ENCODE peak calls at places on chromosomes 6 and 20, in ten cellular contexts. S is globus pallidus, X is C1 segment of cervical spinal cord, W is cardiac muscle cell, F is NCI-H2081, H is KG1, K is memory B cell, C is fibroblast of mammary gland, D is heart right ventricle, A is SK-N-DZ. O is an unnamed sample.

GRCh38 chr20:43658723-43659419 is 8.0 kb upstream of the MYBL2 start:
- DNase-seq in W (no peak), A (no peak), C (no peak), K (no peak), X (no peak), H (no peak), D (no peak), F (no peak), S (no peak), O (no peak)

GRCh38 chr20:11457476-11457875 is 460.2 kb upstream of the BTBD3 start:
- DNase-seq in A (no peak), H (no peak), K (no peak), S (no peak), F (no peak), C (no peak), W (no peak), X (no peak), D (no peak), O (no peak)

GRCh38 chr6:43900560-43901329 is 130.7 kb downstream of the VEGFA start:
- DNase-seq in H (no peak), F (peak), X (no peak), K (no peak), W (no peak), S (no peak), C (peak), D (no peak), A (no peak), O (no peak)

GRCh38 chr6:84623956-84624680 is 140.3 kb downstream of the TBX18 start:
- DNase-seq in H (no peak), C (peak), F (no peak), S (no peak), D (peak), A (no peak), X (no peak), K (no peak), W (peak), O (no peak)

GRCh38 chr20:47347661-47348462 is 8.6 kb downstream of the ZMYND8 start:
- DNase-seq in X (no peak), F (no peak), H (no peak), D (no peak), C (no peak), S (peak), K (no peak), A (no peak), W (no peak), O (no peak)

GRCh38 chr6:169253745-169254238 is at the start of gene THBS2:
- DNase-seq in F (no peak), C (peak), A (no peak), X (no peak), D (peak), H (no peak), S (peak), W (peak), K (no peak), O (no peak)

GRCh38 chr20:53752971-53753879 is 159.6 kb upstream of the ZNF217 start:
- DNase-seq in A (no peak), W (no peak), F (no peak), X (no peak), S (no peak), D (no peak), H (no peak), K (no peak), C (peak), O (no peak)

GRCh38 chr20:2236266-2236665 is 59.5 kb upstream of the TGM3 start:
- DNase-seq in C (no peak), W (peak), H (no peak), F (peak), D (no peak), X (no peak), K (no peak), S (no peak), A (no peak), O (no peak)

GRCh38 chr6:168128006-168128630 is 49.1 kb upstream of the FRMD1 start:
- DNase-seq in H (no peak), C (no peak), X (no peak), A (no peak), K (peak), S (no peak), W (no peak), F (no peak), D (no peak), O (no peak)

GRCh38 chr6:121510568-121511177 is 75.2 kb downstream of the GJA1 start:
- DNase-seq in C (no peak), X (no peak), W (no peak), K (no peak), A (no peak), F (no peak), S (no peak), H (no peak), D (no peak), O (no peak)

GRCh38 chr6:169990095-169991030 is 238.9 kb downstream of the ERMARD start:
- DNase-seq in F (no peak), S (peak), X (no peak), D (no peak), K (no peak), H (peak), W (no peak), A (no peak), C (no peak), O (peak)

GRCh38 chr6:135411339-135411738 is 86.2 kb downstream of the AHI1 start:
- DNase-seq in W (no peak), H (no peak), A (no peak), S (no peak), F (no peak), X (no peak), C (peak), K (no peak), D (no peak), O (no peak)

GRCh38 chr6:88870728-88871330 is 92.6 kb downstream of the RNGTT start:
- DNase-seq in S (peak), X (no peak), K (peak), F (peak), A (peak), W (peak), D (peak), C (peak), H (peak), O (peak)

GRCh38 chr20:3724356-3724755 is 8.1 kb upstream of the HSPA12B start:
- DNase-seq in X (no peak), D (no peak), S (no peak), F (no peak), K (no peak), H (no peak), W (no peak), C (no peak), A (no peak), O (no peak)

GRCh38 chr20:50191065-50191565 is 485 bp downstream of the CEBPB start:
- DNase-seq in F (no peak), S (no peak), D (peak), W (no peak), K (no peak), X (no peak), C (peak), H (peak), A (no peak), O (peak)

GRCh38 chr6:75588947-75589346 is 12.7 kb upstream of the SENP6 start:
- DNase-seq in X (no peak), S (no peak), H (no peak), A (no peak), W (no peak), C (no peak), F (no peak), K (no peak), D (no peak), O (no peak)

GRCh38 chr20:62898970-62899632 is 27.2 kb downstream of the DIDO1 start:
- DNase-seq in X (no peak), D (no peak), F (no peak), W (no peak), K (no peak), H (no peak), C (no peak), A (no peak), S (no peak), O (no peak)

GRCh38 chr20:366042-366718 is 14.4 kb upstream of the TRIB3 start:
- DNase-seq in D (no peak), W (no peak), S (no peak), C (no peak), F (no peak), X (no peak), K (no peak), H (no peak), A (no peak), O (no peak)

GRCh38 chr20:2909953-2910352 is 36.7 kb downstream of the PTPRA start:
- DNase-seq in C (no peak), S (no peak), F (no peak), K (no peak), A (no peak), D (no peak), X (no peak), W (no peak), H (no peak), O (no peak)

GRCh38 chr20:57211949-57212889 is 54.2 kb downstream of the BMP7 start:
- DNase-seq in F (no peak), K (no peak), H (no peak), W (peak), D (peak), A (no peak), C (peak), X (peak), S (no peak), O (no peak)

GRCh38 chr20:24462461-24463010 is 6.9 kb upstream of the SYNDIG1 start:
- DNase-seq in C (no peak), D (no peak), H (no peak), A (no peak), K (no peak), F (no peak), W (no peak), X (peak), S (peak), O (no peak)

GRCh38 chr20:19757973-19758887 is at the start of gene RIN2:
- DNase-seq in K (peak), S (peak), D (peak), A (peak), X (peak), F (peak), C (peak), W (peak), H (no peak), O (peak)

GRCh38 chr20:45322952-45323383 is 14.9 kb upstream of the MATN4 start:
- DNase-seq in A (peak), C (peak), W (peak), X (peak), S (peak), H (no peak), D (peak), F (peak), K (no peak), O (peak)

GRCh38 chr6:31467151-31467550 is 30.8 kb upstream of the MICB start:
- DNase-seq in C (no peak), A (no peak), K (no peak), H (no peak), X (no peak), W (no peak), S (no peak), F (no peak), D (no peak), O (no peak)

GRCh38 chr6:160160450-160160849 is 38.8 kb downstream of the SLC22A1 start:
- DNase-seq in W (no peak), H (no peak), D (no peak), C (no peak), S (no peak), X (no peak), F (no peak), K (no peak), A (peak), O (no peak)

GRCh38 chr20:44692932-44693476 is 22.2 kb upstream of the CCN5 start:
- DNase-seq in D (peak), W (no peak), K (no peak), X (no peak), A (no peak), C (peak), F (no peak), S (no peak), H (no peak), O (no peak)

GRCh38 chr20:39155996-39156395 is 193.9 kb downstream of the DHX35 start:
- DNase-seq in A (peak), D (no peak), W (no peak), X (no peak), H (no peak), K (no peak), F (no peak), C (no peak), S (no peak), O (no peak)

GRCh38 chr6:14713008-14713452 is 532.8 kb upstream of the JARID2 start:
- DNase-seq in X (peak), D (peak), W (no peak), H (no peak), F (no peak), S (peak), A (no peak), K (no peak), C (peak), O (no peak)

GRCh38 chr6:28980797-28981390 is 24.2 kb downstream of the ZNF311 start:
- DNase-seq in C (peak), A (peak), D (peak), W (peak), H (peak), F (peak), X (no peak), K (no peak), S (peak), O (peak)

GRCh38 chr20:48128436-48128835 is 343.2 kb upstream of the SULF2 start:
- DNase-seq in A (no peak), F (no peak), C (no peak), W (no peak), H (no peak), S (no peak), D (no peak), X (no peak), K (no peak), O (no peak)

GRCh38 chr6:109795994-109796555 is 105.0 kb downstream of the FIG4 start:
- DNase-seq in H (no peak), S (no peak), C (peak), X (no peak), D (no peak), K (no peak), A (no peak), F (no peak), W (no peak), O (no peak)